ENCODE peak calls at places on chromosomes 2 and 18, in six cellular contexts. X is progenitor cell of endocrine pancreas, V is cardiac muscle cell, Q is GM12892, I is SW480, K is NCI-H82. M is an unnamed sample.

GRCh38 chr2:97267411-97268074 is 154.6 kb downstream of the ANKRD36 start:
- DNase-seq in I (no peak), K (no peak), V (no peak), Q (no peak), X (no peak), M (no peak)

GRCh38 chr2:234249873-234250272 is 199.4 kb downstream of the SPP2 start:
- DNase-seq in I (peak), K (no peak), X (no peak), V (no peak), Q (no peak), M (peak)

GRCh38 chr2:26936855-26937254 is 33.6 kb upstream of the MAPRE3 start:
- DNase-seq in V (no peak), I (no peak), K (no peak), Q (no peak), X (no peak), M (no peak)

GRCh38 chr2:141522702-141523101 is 608.1 kb downstream of the LRP1B start:
- DNase-seq in I (no peak), X (no peak), Q (no peak), V (peak), K (no peak), M (peak)

GRCh38 chr2:215529271-215529670 is 93.4 kb upstream of the FN1 start:
- DNase-seq in K (no peak), I (no peak), X (no peak), Q (no peak), V (no peak), M (no peak)

GRCh38 chr18:52569492-52569891 is 229.5 kb downstream of the DCC start:
- DNase-seq in Q (no peak), K (peak), V (no peak), I (no peak), X (no peak), M (no peak)

GRCh38 chr2:33336036-33336625 is 140.3 kb upstream of the RASGRP3 start:
- DNase-seq in V (no peak), I (no peak), K (no peak), X (no peak), Q (no peak), M (no peak)

GRCh38 chr2:2687745-2688144 is 356.7 kb upstream of the MYT1L start:
- DNase-seq in Q (no peak), V (no peak), X (no peak), I (no peak), K (no peak), M (no peak)

GRCh38 chr2:231670892-231671616 is 37.3 kb upstream of the PTMA start:
- DNase-seq in Q (no peak), K (peak), V (peak), X (no peak), I (peak), M (peak)

GRCh38 chr18:23703987-23704384 is 14.7 kb downstream of the LAMA3 start:
- DNase-seq in K (no peak), X (no peak), I (no peak), Q (no peak), V (no peak), M (no peak)

GRCh38 chr2:205586626-205587025 is 95.7 kb upstream of the NRP2 start:
- DNase-seq in X (no peak), Q (no peak), K (no peak), V (no peak), I (no peak), M (no peak)

GRCh38 chr18:64410685-64411084 is 261.8 kb upstream of the LINC00305 start:
- DNase-seq in V (no peak), X (no peak), Q (no peak), I (no peak), K (no peak), M (no peak)

GRCh38 chr2:46379213-46380037 is 82.2 kb downstream of the EPAS1 start:
- DNase-seq in V (peak), Q (no peak), K (peak), I (no peak), X (no peak), M (no peak)

GRCh38 chr2:174047746-174048145 is 82.6 kb upstream of the SP3 start:
- DNase-seq in X (no peak), V (no peak), Q (no peak), K (no peak), I (no peak), M (no peak)

GRCh38 chr2:172092716-172093415 is 7.6 kb downstream of the DLX1 start:
- DNase-seq in I (no peak), K (peak), X (no peak), Q (no peak), V (no peak), M (no peak)

GRCh38 chr2:88059979-88060906 is 4.7 kb upstream of the KRCC1 start:
- DNase-seq in K (peak), Q (peak), X (no peak), V (peak), I (peak), M (peak)

GRCh38 chr18:37590346-37590745 is 24.7 kb upstream of the CELF4 start:
- DNase-seq in Q (no peak), X (no peak), V (no peak), I (no peak), K (no peak), M (no peak)

GRCh38 chr2:202317080-202317859 is 51.7 kb downstream of the NOP58 start:
- DNase-seq in Q (no peak), V (no peak), I (peak), K (no peak), X (no peak), M (peak)

GRCh38 chr2:204505946-204506345 is 39.3 kb upstream of the PARD3B start:
- DNase-seq in X (no peak), Q (no peak), I (no peak), K (no peak), V (no peak), M (no peak)

GRCh38 chr2:70552501-70553333 is 909 bp downstream of the TGFA start:
- DNase-seq in X (no peak), V (peak), Q (no peak), I (peak), K (peak), M (peak)

GRCh38 chr2:8551622-8552074 is 130.2 kb upstream of the ID2 start:
- DNase-seq in Q (peak), V (no peak), K (no peak), I (no peak), X (no peak), M (no peak)

GRCh38 chr2:186887107-186888090 is 38.4 kb upstream of the ZSWIM2 start:
- DNase-seq in X (no peak), Q (no peak), K (peak), V (peak), I (no peak), M (no peak)

GRCh38 chr18:48486762-48487161 is 52.1 kb upstream of the CTIF start:
- DNase-seq in X (no peak), Q (no peak), I (no peak), K (no peak), V (no peak), M (no peak)

GRCh38 chr2:120322329-120322728 is 23.6 kb upstream of the INHBB start:
- DNase-seq in I (no peak), X (no peak), V (no peak), K (no peak), Q (no peak), M (no peak)

GRCh38 chr18:1408331-1408835 is 503.7 kb downstream of the ADCYAP1 start:
- DNase-seq in Q (no peak), V (no peak), X (no peak), K (peak), I (no peak), M (no peak)

GRCh38 chr2:99285521-99285920 is 15.5 kb downstream of the LYG1 start:
- DNase-seq in I (no peak), Q (no peak), V (no peak), X (no peak), K (no peak), M (no peak)

GRCh38 chr2:34266908-34267697 is 668.0 kb upstream of the FAM98A start:
- DNase-seq in V (no peak), K (no peak), Q (no peak), I (no peak), X (no peak), M (no peak)

GRCh38 chr2:289362-290089 is 1.6 kb upstream of the ALKAL2 start:
- DNase-seq in Q (no peak), X (no peak), V (peak), K (no peak), I (peak), M (peak)

GRCh38 chr2:240874715-240875227 is 6.1 kb downstream of the AGXT start:
- DNase-seq in I (no peak), V (no peak), Q (peak), X (no peak), K (no peak), M (no peak)

GRCh38 chr2:45769786-45770576 is 118.5 kb downstream of the PRKCE start:
- DNase-seq in V (no peak), I (no peak), X (no peak), Q (no peak), K (no peak), M (no peak)

GRCh38 chr2:160209457-160209856 is 9.4 kb upstream of the ITGB6 start:
- DNase-seq in I (no peak), K (peak), Q (no peak), X (no peak), V (no peak), M (no peak)

GRCh38 chr2:190663348-190663747 is 14.5 kb downstream of the NAB1 start:
- DNase-seq in K (no peak), Q (no peak), V (no peak), X (no peak), I (no peak), M (no peak)